ENCODE peak calls at places on chromosomes 5 and 9, in six cellular contexts. F, M, G, Q, Y and A are unnamed samples.

GRCh38 chr5:13611604-13612003 is 332.9 kb downstream of the DNAH5 start:
- DNase-seq in G (no peak), Q (no peak), M (no peak), F (no peak), Y (no peak), A (no peak)

GRCh38 chr9:123320814-123321213 is 35.2 kb upstream of the CRB2 start:
- DNase-seq in Y (no peak), G (no peak), M (no peak), F (no peak), Q (no peak), A (no peak)

GRCh38 chr9:33762343-33762742 is 33.0 kb upstream of the PRSS3 start:
- DNase-seq in F (no peak), Q (no peak), M (no peak), Y (no peak), G (no peak), A (no peak)

GRCh38 chr9:137456864-137457405 is 2.2 kb downstream of the NSMF start:
- DNase-seq in Q (no peak), G (no peak), F (no peak), M (peak), Y (no peak), A (no peak)

GRCh38 chr5:118506453-118506852 is 481.9 kb downstream of the DTWD2 start:
- DNase-seq in Y (no peak), G (no peak), M (no peak), F (no peak), Q (no peak), A (no peak)

GRCh38 chr5:15612915-15613635 is 113.1 kb downstream of the FBXL7 start:
- DNase-seq in Q (no peak), F (no peak), Y (no peak), M (no peak), G (no peak), A (no peak)

GRCh38 chr9:34379334-34380033 is 2.8 kb upstream of the MYORG start:
- DNase-seq in F (peak), M (peak), G (peak), Q (peak), Y (peak), A (peak)

GRCh38 chr5:158287643-158288228 is 428.8 kb upstream of the CLINT1 start:
- DNase-seq in M (no peak), F (no peak), Q (no peak), Y (no peak), G (no peak), A (no peak)

GRCh38 chr5:94832685-94833084 is 214.2 kb downstream of the SLF1 start:
- DNase-seq in M (no peak), Q (no peak), Y (no peak), F (no peak), G (no peak), A (no peak)

GRCh38 chr5:174229640-174230350 is 184.3 kb downstream of the NSG2 start:
- DNase-seq in F (no peak), G (no peak), Y (peak), Q (no peak), M (no peak), A (no peak)

GRCh38 chr9:99054581-99054980 is 50.3 kb upstream of the TGFBR1 start:
- DNase-seq in F (no peak), Q (no peak), Y (no peak), M (no peak), G (no peak), A (no peak)

GRCh38 chr9:125861405-125862063 is 114.4 kb downstream of the PBX3 start:
- DNase-seq in M (no peak), G (no peak), Y (no peak), F (no peak), Q (no peak), A (no peak)

GRCh38 chr9:126618590-126619335 is 5.0 kb downstream of the LMX1B start:
- DNase-seq in Q (no peak), F (no peak), G (no peak), Y (no peak), M (no peak), A (no peak)

GRCh38 chr5:130964238-130965192 is 200.5 kb downstream of the HINT1 start:
- DNase-seq in M (no peak), F (no peak), G (no peak), Y (no peak), Q (no peak), A (no peak)

GRCh38 chr5:74877624-74878304 is 11.6 kb upstream of the FAM169A start:
- DNase-seq in Y (peak), F (no peak), G (no peak), M (no peak), Q (no peak), A (no peak)

GRCh38 chr5:95110112-95110511 is 174.8 kb downstream of the MCTP1 start:
- DNase-seq in F (no peak), G (no peak), M (no peak), Q (no peak), Y (no peak), A (no peak)

GRCh38 chr9:137339606-137340462 is 37.8 kb upstream of the NRARP start:
- DNase-seq in F (no peak), M (no peak), G (no peak), Y (no peak), Q (no peak), A (no peak)